ENCODE peak calls at places on chromosomes 4 and X, in eight cellular contexts. L, T, U, I, V, S, Q and X are unnamed samples.

GRCh38 chrX:126719208-126719607 is 100.3 kb upstream of the PRR32 start:
- DNase-seq in Q (no peak), I (no peak), L (no peak), T (no peak), U (no peak), V (no peak), S (no peak), X (no peak)

GRCh38 chrX:12446342-12447075 is 308.2 kb downstream of the FRMPD4 start:
- DNase-seq in T (no peak), S (no peak), U (no peak), L (peak; percentile 74), V (no peak), Q (no peak), I (no peak), X (no peak)

GRCh38 chr4:35399912-35400311 is 844.4 kb downstream of the ARAP2 start:
- DNase-seq in T (no peak), U (no peak), L (no peak), S (no peak), I (no peak), V (no peak), Q (no peak), X (no peak)

GRCh38 chrX:139802048-139802447 is 94.1 kb upstream of the MCF2 start:
- DNase-seq in T (no peak), U (no peak), Q (no peak), I (no peak), S (no peak), V (no peak), L (no peak), X (no peak)

GRCh38 chr4:114383721-114384120 is 214.9 kb upstream of the UGT8 start:
- DNase-seq in Q (peak; percentile 92), V (peak; percentile 87), T (no peak), U (peak; percentile 37), L (peak; percentile 66), I (no peak), S (no peak), X (peak; percentile 21)

GRCh38 chr4:152117054-152117453 is 356.2 kb upstream of the GATB start:
- DNase-seq in T (no peak), V (no peak), U (no peak), I (no peak), L (no peak), Q (no peak), S (no peak), X (no peak)

GRCh38 chrX:45323387-45323786 is 122.7 kb upstream of the DIPK2B start:
- DNase-seq in S (no peak), U (no peak), V (no peak), T (no peak), Q (no peak), I (no peak), L (no peak), X (no peak)

GRCh38 chrX:40227111-40227510 is 129.4 kb upstream of the BCOR start:
- DNase-seq in Q (no peak), I (no peak), V (no peak), L (no peak), U (no peak), S (no peak), T (no peak), X (no peak)

GRCh38 chrX:40628506-40628905 is 5.3 kb downstream of the MPC1L start:
- DNase-seq in V (no peak), S (no peak), L (peak; percentile 41), U (no peak), T (no peak), I (no peak), Q (peak; percentile 14), X (no peak)

GRCh38 chr4:108861339-108861738 is 98.5 kb upstream of the ETNPPL start:
- DNase-seq in U (no peak), V (no peak), S (no peak), I (no peak), Q (peak; percentile 42), L (peak; percentile 34), T (peak; percentile 3), X (no peak)

GRCh38 chrX:153339662-153340061 is 5.7 kb downstream of the ZNF275 start:
- DNase-seq in V (no peak), I (no peak), U (no peak), Q (no peak), S (no peak), T (no peak), L (no peak), X (no peak)

GRCh38 chr4:151202851-151203455 is 74.0 kb upstream of the PRSS48 start:
- DNase-seq in S (no peak), I (no peak), Q (no peak), T (no peak), V (no peak), L (peak; percentile 81), U (no peak), X (no peak)

GRCh38 chr4:11011249-11011648 is 326.7 kb upstream of the CLNK start:
- DNase-seq in V (no peak), L (no peak), I (no peak), U (no peak), Q (no peak), T (no peak), S (no peak), X (no peak)

GRCh38 chrX:46168254-46168653 is 377.0 kb downstream of the ZNF674 start:
- DNase-seq in L (no peak), T (no peak), I (no peak), V (no peak), S (no peak), U (no peak), Q (no peak), X (no peak)

GRCh38 chrX:118189628-118190027 is 73.0 kb upstream of the KLHL13 start:
- DNase-seq in T (no peak), I (no peak), U (no peak), V (no peak), L (no peak), S (no peak), Q (no peak), X (no peak)

GRCh38 chr4:157115613-157116340 is 39.8 kb downstream of the GLRB start:
- DNase-seq in L (peak; percentile 71), Q (peak; percentile 81), T (peak; percentile 89), V (peak; percentile 55), S (no peak), U (peak; percentile 59), I (no peak), X (no peak)

GRCh38 chr4:62618042-62618441 is 1417.9 kb downstream of the ADGRL3 start:
- DNase-seq in L (no peak), U (no peak), S (no peak), I (no peak), Q (no peak), T (no peak), V (no peak), X (no peak)

GRCh38 chr4:29708473-29708872 is 1011.7 kb upstream of the PCDH7 start:
- DNase-seq in S (no peak), V (no peak), U (peak; percentile 11), L (no peak), Q (no peak), I (no peak), T (no peak), X (no peak)

GRCh38 chr4:78068481-78068880 is 11.4 kb downstream of the FRAS1 start:
- DNase-seq in L (peak; percentile 18), U (no peak), S (no peak), Q (peak; percentile 38), V (no peak), T (no peak), I (no peak), X (no peak)

GRCh38 chrX:77638397-77638796 is 147.6 kb downstream of the ATRX start:
- DNase-seq in T (no peak), S (no peak), V (no peak), U (no peak), Q (no peak), I (no peak), L (no peak), X (no peak)

GRCh38 chrX:27815209-27815608 is 7.4 kb downstream of the MAGEB10 start:
- DNase-seq in V (peak; percentile 3), U (no peak), Q (no peak), S (no peak), L (peak; percentile 4), I (no peak), T (no peak), X (no peak)

GRCh38 chr4:180618396-180618795 is 1624.8 kb upstream of the TENM3 start:
- DNase-seq in I (no peak), L (no peak), V (no peak), S (no peak), Q (no peak), T (no peak), U (no peak), X (no peak)

GRCh38 chr4:145066063-145066501 is 31.9 kb downstream of the ANAPC10 start:
- DNase-seq in T (peak; percentile 8), U (peak; percentile 81), V (peak; percentile 20), Q (no peak), S (no peak), I (no peak), L (no peak), X (peak; percentile 31)

GRCh38 chr4:77155631-77156345 is 1.2 kb upstream of the CCNG2 start:
- DNase-seq in T (no peak), S (no peak), Q (no peak), U (no peak), L (no peak), V (no peak), I (no peak), X (peak; percentile 74)